ENCODE peak calls at places on chromosomes 16 and 17, in seven cellular contexts. W, A, E, H, T, B and N are unnamed samples.
A peak's percentile ranks its signal among the peaks of the same experiment; 100 is the strongest.

GRCh38 chr17:79812969-79813825 is 16.3 kb upstream of the CBX8 start:
- DNase-seq in W (peak; percentile 91), A (no peak), E (peak; percentile 61), H (no peak), T (no peak), B (no peak), N (no peak)

GRCh38 chr17:19433727-19434340 is 22.8 kb downstream of the RNF112 start:
- DNase-seq in W (no peak), A (no peak), E (no peak), H (no peak), T (no peak), B (no peak), N (no peak)

GRCh38 chr17:63954402-63955063 is 18.2 kb downstream of the SCN4A start:
- DNase-seq in W (peak; percentile 61), A (peak; percentile 61), E (no peak), H (no peak), T (no peak), B (no peak), N (peak; percentile 44)

GRCh38 chr17:74472890-74473289 is 6.5 kb downstream of the CD300A start:
- DNase-seq in W (no peak), A (no peak), E (no peak), H (no peak), T (no peak), B (no peak), N (no peak)

GRCh38 chr17:59026176-59026939 is 80.3 kb downstream of the TRIM37 start:
- DNase-seq in W (no peak), A (no peak), E (no peak), H (no peak), T (no peak), B (no peak), N (no peak)

GRCh38 chr16:30485818-30486436 is 13.4 kb downstream of the ITGAL start:
- DNase-seq in W (no peak), A (no peak), E (no peak), H (no peak), T (no peak), B (no peak), N (no peak)

GRCh38 chr16:67150833-67151396 is at the start of gene B3GNT9:
- DNase-seq in W (peak; percentile 92), A (peak; percentile 85), E (peak; percentile 52), H (no peak), T (no peak), B (peak; percentile 56), N (peak; percentile 79)

GRCh38 chr16:79066621-79067020 is 533.9 kb downstream of the MAF start:
- DNase-seq in W (no peak), A (no peak), E (no peak), H (no peak), T (no peak), B (no peak), N (no peak)

GRCh38 chr16:82037666-82038065 is 2.6 kb downstream of the HSD17B2 start:
- DNase-seq in W (no peak), A (no peak), E (no peak), H (no peak), T (no peak), B (no peak), N (no peak)

GRCh38 chr16:397135-397661 is at the start of gene NME4:
- DNase-seq in W (peak; percentile 86), A (peak; percentile 62), E (peak; percentile 75), H (no peak), T (no peak), B (no peak), N (peak; percentile 58)

GRCh38 chr17:7858487-7858832 is 657 bp downstream of the CYB5D1 start:
- DNase-seq in W (no peak), A (no peak), E (peak; percentile 68), H (no peak), T (no peak), B (peak; percentile 52), N (peak; percentile 42)

GRCh38 chr17:10421946-10422542 is at the start of gene MYH8:
- DNase-seq in W (no peak), A (no peak), E (no peak), H (no peak), T (no peak), B (no peak), N (no peak)

GRCh38 chr17:69870091-69870530 is 204.9 kb upstream of the KCNJ16 start:
- DNase-seq in W (no peak), A (no peak), E (no peak), H (peak; percentile 50), T (no peak), B (no peak), N (no peak)

GRCh38 chr17:48544356-48545021 is 420 bp downstream of the HOXB2 start:
- DNase-seq in W (no peak), A (no peak), E (peak; percentile 79), H (no peak), T (no peak), B (no peak), N (no peak)

GRCh38 chr17:50331085-50331791 is 14.7 kb upstream of the XYLT2 start:
- DNase-seq in W (no peak), A (no peak), E (no peak), H (no peak), T (no peak), B (no peak), N (no peak)

GRCh38 chr17:1150863-1151685 is 28.7 kb downstream of the ABR start:
- DNase-seq in W (no peak), A (no peak), E (no peak), H (no peak), T (no peak), B (no peak), N (no peak)

GRCh38 chr16:2159052-2159838 is 3.7 kb downstream of the TRAF7 start:
- DNase-seq in W (no peak), A (no peak), E (no peak), H (no peak), T (no peak), B (no peak), N (no peak)

GRCh38 chr17:4497101-4497824 is 1.4 kb upstream of the SPNS2 start:
- DNase-seq in W (no peak), A (no peak), E (no peak), H (no peak), T (peak; percentile 21), B (no peak), N (no peak)

GRCh38 chr16:56671706-56672105 is 2.1 kb downstream of the MT1H start:
- DNase-seq in W (no peak), A (no peak), E (no peak), H (no peak), T (no peak), B (no peak), N (no peak)

GRCh38 chr17:45739786-45740185 is 44.3 kb upstream of the CRHR1 start:
- DNase-seq in W (no peak), A (no peak), E (no peak), H (no peak), T (no peak), B (no peak), N (no peak)

GRCh38 chr17:42617956-42618431 is 8.5 kb downstream of the TUBG1 start:
- DNase-seq in W (peak; percentile 42), A (no peak), E (peak; percentile 72), H (no peak), T (peak; percentile 47), B (no peak), N (peak; percentile 29)

GRCh38 chr17:236641-237405 is 55.4 kb upstream of the DOC2B start:
- DNase-seq in W (no peak), A (no peak), E (no peak), H (no peak), T (no peak), B (no peak), N (no peak)

DNA sequence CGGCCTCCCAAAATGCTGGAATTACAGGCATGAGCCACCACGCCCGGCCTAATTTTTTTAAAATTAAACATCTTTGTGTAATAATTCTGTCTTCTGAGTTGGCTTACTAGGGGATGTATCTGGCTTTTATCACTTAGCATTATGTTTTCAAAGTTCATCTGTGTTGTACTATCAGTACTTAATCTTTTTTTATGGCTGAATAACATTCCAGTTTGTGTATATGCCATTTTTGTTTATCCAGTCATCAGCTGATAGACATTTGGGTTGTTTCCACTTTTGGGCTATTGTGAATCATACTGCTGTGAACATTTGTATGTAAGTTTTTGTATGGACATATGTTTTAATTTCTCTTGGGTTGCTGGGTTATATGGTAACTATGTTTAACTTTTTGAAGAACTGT is 69.0 kb downstream of the CHD9 start:
- DNase-seq in W (no peak), A (no peak), E (no peak), H (no peak), T (no peak), B (no peak), N (no peak)
- TF ChIP-seq POLR2AphosphoS5 in W (no peak), A (no peak), E (no peak), H (no peak), T (no peak), B (no peak), N (no peak)

DNA sequence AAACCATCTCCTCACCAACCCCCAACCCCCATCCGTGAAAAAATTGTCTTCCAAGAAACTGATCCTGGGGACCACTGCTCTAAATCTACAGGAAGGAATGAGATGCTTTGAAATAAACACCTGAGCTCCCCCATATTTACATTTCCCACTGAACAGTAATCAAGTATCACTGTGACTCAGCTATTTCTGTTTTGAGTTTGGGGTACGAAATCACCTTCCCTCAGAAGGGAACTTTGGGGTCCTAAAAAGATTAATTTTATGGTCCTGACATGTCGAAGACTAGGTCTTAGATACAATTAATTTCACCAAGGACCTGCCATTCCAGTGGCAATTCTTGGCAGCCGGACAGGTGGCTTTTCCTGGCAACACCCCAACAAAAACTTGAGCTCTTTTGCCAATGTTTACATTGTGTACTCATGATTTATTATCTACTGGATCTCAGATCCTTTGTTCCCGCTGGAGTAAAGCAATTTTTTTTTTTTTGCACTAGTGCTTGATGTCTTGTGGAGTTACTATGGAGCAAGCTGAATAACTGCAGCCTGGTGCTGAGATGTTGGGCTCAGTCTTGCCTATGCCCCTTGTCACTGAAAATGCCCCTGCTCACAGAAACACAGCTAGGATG is 14.3 kb downstream of the SLFN5 start:
- DNase-seq in W (no peak), A (no peak), E (no peak), H (no peak), T (no peak), B (peak; percentile 7), N (no peak)
- TF ChIP-seq TAF1 in W (no peak), A (no peak), E (no peak), H (no peak), T (no peak), B (no peak), N (no peak)

GRCh38 chr16:69428652-69429051 is 4.2 kb downstream of the CYB5B start:
- DNase-seq in W (no peak), A (no peak), E (no peak), H (no peak), T (no peak), B (peak; percentile 21), N (no peak)
- TF ChIP-seq POLR2AphosphoS5 in W (no peak), A (no peak), E (no peak), H (no peak), T (no peak), B (no peak), N (no peak)

GRCh38 chr17:67489273-67489672 is 112.2 kb downstream of the PITPNC1 start:
- DNase-seq in W (no peak), A (no peak), E (no peak), H (no peak), T (no peak), B (no peak), N (no peak)

GRCh38 chr17:67488161-67488560 is 111.1 kb downstream of the PITPNC1 start:
- DNase-seq in W (peak; percentile 63), A (no peak), E (no peak), H (no peak), T (no peak), B (no peak), N (no peak)

GRCh38 chr17:67490471-67490870 is 113.4 kb downstream of the PITPNC1 start:
- DNase-seq in W (no peak), A (no peak), E (no peak), H (no peak), T (no peak), B (no peak), N (no peak)

GRCh38 chr17:67488768-67489167 is 111.7 kb downstream of the PITPNC1 start:
- DNase-seq in W (no peak), A (no peak), E (no peak), H (no peak), T (no peak), B (no peak), N (no peak)

GRCh38 chr17:67487506-67487905 is 110.4 kb downstream of the PITPNC1 start:
- DNase-seq in W (no peak), A (no peak), E (no peak), H (no peak), T (no peak), B (no peak), N (no peak)
- TF ChIP-seq TAF1 in W (no peak), A (no peak), E (no peak), H (no peak), T (no peak), B (no peak), N (no peak)